ENCODE peak calls at places on chromosomes 5 and 9, in seven cellular contexts. One of them, this sample, is unnamed.

GRCh38 chr5:55577353-55578060 is 42.7 kb upstream of the PLPP1 start:
- DNase-seq in cardiac fibroblast: peak; percentile 87
- DNase-seq in PC-9: no peak
- DNase-seq in HepG2: no peak
- DNase-seq in epithelial cell of esophagus: peak; percentile 70
- DNase-seq in uterus: peak; percentile 53
- DNase-seq in hepatocyte: no peak
- DNase-seq in this sample: no peak

GRCh38 chr5:167949435-167949834 is 342.0 kb upstream of the WWC1 start:
- DNase-seq in cardiac fibroblast: no peak
- DNase-seq in PC-9: no peak
- DNase-seq in HepG2: no peak
- DNase-seq in epithelial cell of esophagus: peak; percentile 14
- DNase-seq in uterus: no peak
- DNase-seq in hepatocyte: no peak
- DNase-seq in this sample: no peak

GRCh38 chr5:30392897-30393296 is 800.6 kb upstream of the CDH6 start:
- DNase-seq in cardiac fibroblast: no peak
- DNase-seq in PC-9: no peak
- DNase-seq in HepG2: no peak
- DNase-seq in epithelial cell of esophagus: peak; percentile 19
- DNase-seq in uterus: no peak
- DNase-seq in hepatocyte: peak; percentile 6
- DNase-seq in this sample: no peak

GRCh38 chr9:73806876-73807275 is 655.2 kb downstream of the ANXA1 start:
- DNase-seq in cardiac fibroblast: peak; percentile 57
- DNase-seq in PC-9: no peak
- DNase-seq in HepG2: no peak
- DNase-seq in epithelial cell of esophagus: no peak
- DNase-seq in uterus: no peak
- DNase-seq in hepatocyte: no peak
- DNase-seq in this sample: no peak

GRCh38 chr5:15500326-15500958 is 462 bp downstream of the FBXL7 start:
- DNase-seq in cardiac fibroblast: peak; percentile 59
- DNase-seq in PC-9: no peak
- DNase-seq in HepG2: no peak
- DNase-seq in epithelial cell of esophagus: peak; percentile 31
- DNase-seq in uterus: peak; percentile 60
- DNase-seq in hepatocyte: peak; percentile 40
- DNase-seq in this sample: no peak

GRCh38 chr5:101292199-101292598 is 389.1 kb upstream of the ST8SIA4 start:
- DNase-seq in cardiac fibroblast: no peak
- DNase-seq in PC-9: no peak
- DNase-seq in HepG2: no peak
- DNase-seq in epithelial cell of esophagus: no peak
- DNase-seq in uterus: no peak
- DNase-seq in hepatocyte: no peak
- DNase-seq in this sample: no peak

GRCh38 chr9:35538361-35539234 is 48.7 kb downstream of the RUSC2 start:
- DNase-seq in cardiac fibroblast: peak; percentile 88
- DNase-seq in PC-9: no peak
- DNase-seq in HepG2: no peak
- DNase-seq in epithelial cell of esophagus: peak; percentile 52
- DNase-seq in uterus: peak; percentile 82
- DNase-seq in hepatocyte: peak; percentile 77
- DNase-seq in this sample: no peak

GRCh38 chr5:164475339-164475977 is 970.0 kb downstream of the MAT2B start:
- DNase-seq in cardiac fibroblast: peak; percentile 70
- DNase-seq in PC-9: no peak
- DNase-seq in HepG2: peak; percentile 10
- DNase-seq in epithelial cell of esophagus: peak; percentile 40
- DNase-seq in uterus: no peak
- DNase-seq in hepatocyte: peak; percentile 32
- DNase-seq in this sample: no peak

GRCh38 chr5:105961572-105961971 is 1709.2 kb downstream of the EFNA5 start:
- DNase-seq in cardiac fibroblast: no peak
- DNase-seq in PC-9: no peak
- DNase-seq in HepG2: no peak
- DNase-seq in epithelial cell of esophagus: no peak
- DNase-seq in uterus: no peak
- DNase-seq in hepatocyte: no peak
- DNase-seq in this sample: no peak

GRCh38 chr9:127224178-127224882 is 40.2 kb upstream of the GARNL3 start:
- DNase-seq in cardiac fibroblast: peak; percentile 82
- DNase-seq in PC-9: peak; percentile 80
- DNase-seq in HepG2: peak; percentile 85
- DNase-seq in epithelial cell of esophagus: peak; percentile 88
- DNase-seq in uterus: peak; percentile 96
- DNase-seq in hepatocyte: peak; percentile 96
- DNase-seq in this sample: peak; percentile 77
- TF ChIP-seq CTCF in cardiac fibroblast: peak; percentile 22
- TF ChIP-seq CTCF in PC-9: no peak
- TF ChIP-seq CTCF in HepG2: peak; percentile 41
- TF ChIP-seq CTCF in epithelial cell of esophagus: no peak
- TF ChIP-seq CTCF in uterus: peak; percentile 34
- TF ChIP-seq CTCF in hepatocyte: peak; percentile 29
- TF ChIP-seq CTCF in this sample: no peak

GRCh38 chr5:176906796-176907195 is 7.7 kb upstream of the HK3 start:
- DNase-seq in cardiac fibroblast: no peak
- DNase-seq in PC-9: no peak
- DNase-seq in HepG2: no peak
- DNase-seq in epithelial cell of esophagus: no peak
- DNase-seq in uterus: no peak
- DNase-seq in hepatocyte: no peak
- DNase-seq in this sample: no peak
- H3K4me3 ChIP-seq in cardiac fibroblast: no peak overlapping the region
- H3K4me3 ChIP-seq in PC-9: no peak overlapping the region
- H3K4me3 ChIP-seq in HepG2: no peak overlapping the region
- H3K4me3 ChIP-seq in epithelial cell of esophagus: no peak overlapping the region
- H3K4me3 ChIP-seq in uterus: no peak overlapping the region
- H3K4me3 ChIP-seq in hepatocyte: no peak overlapping the region
- H3K4me3 ChIP-seq in this sample: no peak overlapping the region

GRCh38 chr9:124038239-124038638 is 26.7 kb downstream of the LHX2 start:
- DNase-seq in cardiac fibroblast: peak; percentile 32
- DNase-seq in PC-9: no peak
- DNase-seq in HepG2: no peak
- DNase-seq in epithelial cell of esophagus: no peak
- DNase-seq in uterus: no peak
- DNase-seq in hepatocyte: no peak
- DNase-seq in this sample: no peak

GRCh38 chr9:124040186-124040920 is 28.8 kb downstream of the LHX2 start:
- DNase-seq in cardiac fibroblast: peak; percentile 30
- DNase-seq in PC-9: no peak
- DNase-seq in HepG2: no peak
- DNase-seq in epithelial cell of esophagus: no peak
- DNase-seq in uterus: no peak
- DNase-seq in hepatocyte: no peak
- DNase-seq in this sample: no peak

GRCh38 chr9:124036578-124036977 is 25.0 kb downstream of the LHX2 start:
- DNase-seq in cardiac fibroblast: no peak
- DNase-seq in PC-9: no peak
- DNase-seq in HepG2: no peak
- DNase-seq in epithelial cell of esophagus: no peak
- DNase-seq in uterus: no peak
- DNase-seq in hepatocyte: no peak
- DNase-seq in this sample: no peak

GRCh38 chr9:124038790-124039633 is 27.4 kb downstream of the LHX2 start:
- DNase-seq in cardiac fibroblast: no peak
- DNase-seq in PC-9: no peak
- DNase-seq in HepG2: no peak
- DNase-seq in epithelial cell of esophagus: no peak
- DNase-seq in uterus: no peak
- DNase-seq in hepatocyte: no peak
- DNase-seq in this sample: no peak

GRCh38 chr9:124037790-124038189 is 26.2 kb downstream of the LHX2 start:
- DNase-seq in cardiac fibroblast: no peak
- DNase-seq in PC-9: no peak
- DNase-seq in HepG2: no peak
- DNase-seq in epithelial cell of esophagus: no peak
- DNase-seq in uterus: no peak
- DNase-seq in hepatocyte: no peak
- DNase-seq in this sample: no peak
- TF ChIP-seq CTCF in cardiac fibroblast: no peak
- TF ChIP-seq CTCF in PC-9: no peak
- TF ChIP-seq CTCF in HepG2: peak; percentile 22
- TF ChIP-seq CTCF in epithelial cell of esophagus: no peak
- TF ChIP-seq CTCF in uterus: no peak
- TF ChIP-seq CTCF in hepatocyte: no peak
- TF ChIP-seq CTCF in this sample: no peak

GRCh38 chr9:109781086-109781485 is 1.1 kb downstream of the PALM2AKAP2 start:
- DNase-seq in cardiac fibroblast: peak; percentile 24
- DNase-seq in PC-9: no peak
- DNase-seq in HepG2: no peak
- DNase-seq in epithelial cell of esophagus: no peak
- DNase-seq in uterus: no peak
- DNase-seq in hepatocyte: no peak
- DNase-seq in this sample: no peak
- H3K4me3 ChIP-seq in cardiac fibroblast: peak overlapping the region; percentile 78
- H3K4me3 ChIP-seq in PC-9: peak overlapping the region; percentile 89
- H3K4me3 ChIP-seq in HepG2: peak overlapping the region; percentile 4
- H3K4me3 ChIP-seq in epithelial cell of esophagus: peak overlapping the region; percentile 64
- H3K4me3 ChIP-seq in uterus: peak overlapping the region; percentile 44
- H3K4me3 ChIP-seq in hepatocyte: peak overlapping the region; percentile 77
- H3K4me3 ChIP-seq in this sample: no peak overlapping the region

DNA sequence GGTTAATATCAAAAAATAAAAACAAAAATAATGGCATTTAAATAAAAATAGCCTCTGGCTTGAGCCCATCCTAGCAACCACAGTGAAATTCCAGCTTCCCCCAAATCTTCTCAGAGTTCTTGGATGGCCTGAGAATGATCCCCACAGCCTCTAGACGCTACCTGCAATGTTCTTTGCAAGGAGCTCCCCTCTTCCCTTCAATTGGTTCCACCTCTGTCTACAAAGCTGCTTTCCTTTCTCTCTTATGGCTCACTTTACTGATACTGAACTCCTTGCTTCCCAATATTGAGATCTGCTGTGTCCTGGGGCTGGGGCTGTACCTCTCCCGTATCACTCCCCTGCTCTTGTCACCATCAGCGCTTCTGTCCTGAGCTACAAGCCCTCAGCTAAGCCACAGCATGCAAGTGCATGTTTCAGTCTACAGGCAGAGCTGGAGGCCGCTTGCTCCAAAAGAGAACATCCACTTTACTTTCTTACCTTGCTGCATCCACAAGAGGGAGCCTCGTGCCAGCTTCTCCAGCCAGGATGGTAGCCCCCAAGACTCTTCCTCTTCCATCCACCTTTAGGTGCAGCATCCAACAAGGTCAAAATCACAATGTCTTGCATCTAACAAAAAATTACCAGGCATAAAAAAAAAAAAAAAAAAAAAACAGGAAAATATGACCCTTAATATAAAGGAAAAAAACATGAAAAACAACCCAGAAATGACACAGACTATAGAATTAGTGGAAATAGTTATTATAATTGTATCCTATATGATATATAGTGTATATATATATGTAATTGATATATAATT is 57.4 kb upstream of the PRSS3 start:
- DNase-seq in cardiac fibroblast: peak; percentile 81
- DNase-seq in PC-9: peak; percentile 38
- DNase-seq in HepG2: peak; percentile 56
- DNase-seq in epithelial cell of esophagus: peak; percentile 72
- DNase-seq in uterus: no peak
- DNase-seq in hepatocyte: peak; percentile 76
- DNase-seq in this sample: no peak
- TF ChIP-seq CTCF in cardiac fibroblast: peak; percentile 79
- TF ChIP-seq CTCF in PC-9: peak; percentile 72
- TF ChIP-seq CTCF in HepG2: peak; percentile 85
- TF ChIP-seq CTCF in epithelial cell of esophagus: peak; percentile 88
- TF ChIP-seq CTCF in uterus: no peak
- TF ChIP-seq CTCF in hepatocyte: peak; percentile 77
- TF ChIP-seq CTCF in this sample: peak; percentile 73

DNA sequence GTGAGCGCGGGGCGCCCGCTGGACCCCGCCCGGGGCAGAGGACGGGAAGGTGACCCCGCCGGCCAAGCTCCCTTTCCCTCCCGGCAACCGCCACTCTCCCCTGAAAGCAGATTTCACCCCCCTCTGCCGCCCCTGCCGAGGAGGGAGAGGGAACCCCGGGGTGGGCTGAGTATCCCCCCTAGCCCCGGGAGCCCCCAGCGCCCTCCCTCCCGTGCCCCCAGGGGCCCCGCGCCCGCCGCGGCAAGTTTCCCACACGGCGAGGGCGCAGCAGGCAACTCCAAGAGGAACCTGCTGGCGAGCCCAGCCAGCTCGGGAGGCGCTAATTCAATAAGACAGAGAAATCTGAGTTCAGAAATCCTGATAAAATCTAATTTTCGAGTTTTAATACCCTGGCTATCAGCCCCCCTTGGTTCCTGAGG is 1.6 kb downstream of the NTNG2 start:
- DNase-seq in cardiac fibroblast: peak; percentile 22
- DNase-seq in PC-9: no peak
- DNase-seq in HepG2: no peak
- DNase-seq in epithelial cell of esophagus: no peak
- DNase-seq in uterus: no peak
- DNase-seq in hepatocyte: peak; percentile 44
- DNase-seq in this sample: no peak
- H3K4me3 ChIP-seq in cardiac fibroblast: no peak overlapping the region
- H3K4me3 ChIP-seq in PC-9: no peak overlapping the region
- H3K4me3 ChIP-seq in HepG2: no peak overlapping the region
- H3K4me3 ChIP-seq in epithelial cell of esophagus: no peak overlapping the region
- H3K4me3 ChIP-seq in uterus: no peak overlapping the region
- H3K4me3 ChIP-seq in hepatocyte: no peak overlapping the region
- H3K4me3 ChIP-seq in this sample: no peak overlapping the region

DNA sequence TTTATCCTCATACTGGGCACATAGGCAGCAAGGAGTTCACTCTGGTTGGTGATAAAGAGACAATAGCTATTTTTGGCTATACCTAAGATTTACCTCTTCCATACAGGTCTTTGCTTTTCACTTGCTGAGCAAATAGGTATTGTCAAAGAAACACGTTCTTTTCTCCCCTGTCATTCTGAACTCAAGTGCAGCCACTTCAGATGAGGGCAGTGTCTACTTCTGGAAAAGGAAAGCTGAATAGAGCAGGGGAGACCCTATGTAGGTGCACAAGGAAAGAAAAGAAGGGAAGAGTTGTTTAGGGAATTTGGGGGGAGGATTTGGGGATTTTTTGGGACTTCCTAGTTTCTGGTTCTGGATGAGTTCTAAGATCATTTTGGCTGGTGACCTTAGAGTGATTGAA is 109.6 kb downstream of the ATP10B start:
- DNase-seq in cardiac fibroblast: no peak
- DNase-seq in PC-9: no peak
- DNase-seq in HepG2: no peak
- DNase-seq in epithelial cell of esophagus: no peak
- DNase-seq in uterus: no peak
- DNase-seq in hepatocyte: no peak
- DNase-seq in this sample: no peak
- TF ChIP-seq CTCF in cardiac fibroblast: no peak
- TF ChIP-seq CTCF in PC-9: no peak
- TF ChIP-seq CTCF in HepG2: no peak
- TF ChIP-seq CTCF in epithelial cell of esophagus: no peak
- TF ChIP-seq CTCF in uterus: no peak
- TF ChIP-seq CTCF in hepatocyte: no peak
- TF ChIP-seq CTCF in this sample: no peak

This sample was measured in GM12864.